ENCODE peak calls at places on chromosomes 3 and 15, in five cellular contexts. H is SK-N-DZ; D is Ammon's horn; N is NCI-H510A treated with DMSO at 0.1 percent for 48 hours; F is activated naive CD8-positive, alpha-beta T cell treated with anti-CD3 and anti-CD28 coated beads, Interleukin-2, amount 50 U/mL, for 24 hours. S is an unnamed sample.

GRCh38 chr15:91114301-91114700 is 14.2 kb downstream of the SV2B start:
- DNase-seq in H (no peak), F (no peak), D (no peak), N (no peak), S (no peak)

GRCh38 chr15:101490922-101491738 is 1.6 kb upstream of the PCSK6 start:
- DNase-seq in D (no peak), N (no peak), H (no peak), F (no peak), S (no peak)

GRCh38 chr3:23468203-23468602 is 265.1 kb downstream of the UBE2E2 start:
- DNase-seq in H (no peak), F (no peak), N (no peak), D (no peak), S (no peak)

GRCh38 chr15:37520882-37521281 is 413.6 kb upstream of the TMCO5A start:
- DNase-seq in H (no peak), N (no peak), D (no peak), F (no peak), S (no peak)

GRCh38 chr3:56884387-56884786 is 82.6 kb upstream of the ARHGEF3 start:
- DNase-seq in N (no peak), D (no peak), H (no peak), F (no peak), S (no peak)

GRCh38 chr3:71695000-71695482 is 30.2 kb downstream of the EIF4E3 start:
- DNase-seq in F (no peak), D (peak; percentile 79), H (no peak), N (no peak), S (peak; percentile 13)

GRCh38 chr15:70562906-70563305 is 200.5 kb downstream of the UACA start:
- DNase-seq in D (no peak), F (no peak), H (no peak), N (no peak), S (no peak)

GRCh38 chr3:46725663-46726314 is 8.1 kb upstream of the PRSS50 start:
- DNase-seq in F (no peak), N (no peak), H (no peak), D (no peak), S (no peak)

GRCh38 chr3:4306091-4306490 is 2.9 kb downstream of the SETMAR start:
- DNase-seq in F (no peak), H (no peak), D (no peak), N (no peak), S (no peak)

GRCh38 chr15:90001683-90002427 is 731 bp downstream of the ZNF710 start:
- DNase-seq in H (peak; percentile 54), F (peak; percentile 71), D (peak; percentile 40), N (peak; percentile 28), S (peak; percentile 48)

GRCh38 chr3:72380193-72380592 is 468.1 kb downstream of the SHQ1 start:
- DNase-seq in H (no peak), F (no peak), D (peak; percentile 59), N (no peak), S (peak; percentile 3)

GRCh38 chr3:182810574-182811268 is 17.4 kb downstream of the ATP11B start:
- DNase-seq in F (no peak), N (no peak), H (no peak), D (no peak), S (no peak)

GRCh38 chr3:128432301-128432897 is 34.3 kb downstream of the DNAJB8 start:
- DNase-seq in N (peak; percentile 32), F (no peak), H (no peak), D (no peak), S (no peak)

GRCh38 chr3:155078959-155079794 is 942 bp upstream of the MME start:
- DNase-seq in D (no peak), F (no peak), H (no peak), N (no peak), S (no peak)

GRCh38 chr15:32838820-32839219 is 121.0 kb downstream of the GREM1 start:
- DNase-seq in F (no peak), N (peak; percentile 20), D (peak; percentile 84), H (no peak), S (no peak)

GRCh38 chr3:78154521-78155186 is 1114.8 kb downstream of the ROBO2 start:
- DNase-seq in H (no peak), F (no peak), N (no peak), D (no peak), S (no peak)

GRCh38 chr3:185823280-185824044 is 1.4 kb downstream of the IGF2BP2 start:
- DNase-seq in D (no peak), H (peak; percentile 36), N (peak; percentile 9), F (peak; percentile 19), S (peak; percentile 40)

GRCh38 chr3:24704496-24704895 is 209.8 kb upstream of the THRB start:
- DNase-seq in D (no peak), F (no peak), N (no peak), H (no peak), S (no peak)

GRCh38 chr3:124792341-124793034 is 62.2 kb downstream of the UMPS start:
- DNase-seq in F (no peak), N (no peak), D (no peak), H (no peak), S (no peak)

GRCh38 chr15:55394694-55395093 is 13.5 kb downstream of the CCPG1 start:
- DNase-seq in D (no peak), H (no peak), N (no peak), F (no peak), S (no peak)

S was measured in ACHN.